ENCODE peak calls at places on chromosomes 2 and 18, in eight cellular contexts. S, R, F, D, X, B, J and P are unnamed samples.

GRCh38 chr2:236899945-236900640 is 185.6 kb upstream of the COPS8 start:
- ATAC-seq in S (no peak), R (no peak), F (no peak), D (no peak), X (no peak), B (no peak), J (no peak), P (no peak)

GRCh38 chr18:25275414-25276001 is 76.5 kb downstream of the ZNF521 start:
- ATAC-seq in S (no peak), R (no peak), F (no peak), D (no peak), X (no peak), B (no peak), J (peak), P (no peak)

GRCh38 chr2:96906719-96907404 is 37.0 kb upstream of the SEMA4C start:
- ATAC-seq in S (peak), R (no peak), F (no peak), D (no peak), X (no peak), B (no peak), J (peak), P (no peak)

GRCh38 chr2:213246665-213247281 is 37.5 kb upstream of the SPAG16 start:
- ATAC-seq in S (peak), R (peak), F (peak), D (no peak), X (no peak), B (peak), J (no peak), P (peak)

GRCh38 chr2:172977330-172978052 is 98.2 kb upstream of the MAP3K20 start:
- ATAC-seq in S (peak), R (peak), F (peak), D (no peak), X (no peak), B (peak), J (peak), P (no peak)

GRCh38 chr2:73970850-73971471 is 13.7 kb upstream of the TET3 start:
- ATAC-seq in S (peak), R (peak), F (peak), D (peak), X (peak), B (no peak), J (peak), P (peak)

GRCh38 chr18:21660078-21660477 is 44.5 kb downstream of the ABHD3 start:
- ATAC-seq in S (no peak), R (no peak), F (no peak), D (peak), X (no peak), B (no peak), J (no peak), P (peak)

GRCh38 chr2:96413067-96413722 is 77.6 kb downstream of the NCAPH start:
- ATAC-seq in S (peak), R (no peak), F (no peak), D (no peak), X (no peak), B (peak), J (peak), P (no peak)

GRCh38 chr18:58280159-58280540 is 236.1 kb downstream of the NEDD4L start:
- ATAC-seq in S (peak), R (no peak), F (no peak), D (no peak), X (no peak), B (no peak), J (no peak), P (no peak)

GRCh38 chr2:239919779-239920545 is 105.2 kb downstream of the NDUFA10 start:
- ATAC-seq in S (no peak), R (no peak), F (no peak), D (no peak), X (no peak), B (no peak), J (no peak), P (no peak)

GRCh38 chr2:191190439-191190838 is 39.6 kb upstream of the STAT4 start:
- ATAC-seq in S (peak), R (no peak), F (no peak), D (no peak), X (no peak), B (no peak), J (no peak), P (no peak)

GRCh38 chr2:169119816-169120215 is 50.5 kb downstream of the DHRS9 start:
- ATAC-seq in S (peak), R (no peak), F (no peak), D (no peak), X (no peak), B (no peak), J (no peak), P (no peak)

GRCh38 chr18:74066018-74066417 is 81.6 kb downstream of the FBXO15 start:
- ATAC-seq in S (no peak), R (peak), F (peak), D (peak), X (peak), B (no peak), J (no peak), P (no peak)

GRCh38 chr2:127083819-127084503 is 23.0 kb downstream of the BIN1 start:
- ATAC-seq in S (peak), R (no peak), F (no peak), D (no peak), X (no peak), B (no peak), J (peak), P (no peak)

GRCh38 chr2:32453242-32454062 is 96.6 kb downstream of the BIRC6 start:
- ATAC-seq in S (no peak), R (no peak), F (no peak), D (no peak), X (no peak), B (no peak), J (no peak), P (no peak)

GRCh38 chr2:74226648-74227213 is 28.3 kb downstream of the MTHFD2 start:
- ATAC-seq in S (no peak), R (no peak), F (no peak), D (no peak), X (no peak), B (no peak), J (no peak), P (no peak)

GRCh38 chr2:56681659-56682396 is 498.0 kb downstream of the CCDC85A start:
- ATAC-seq in S (no peak), R (no peak), F (no peak), D (no peak), X (no peak), B (no peak), J (no peak), P (no peak)

GRCh38 chr2:232528746-232529445 is 2.9 kb downstream of the CHRND start:
- ATAC-seq in S (no peak), R (peak), F (no peak), D (peak), X (no peak), B (no peak), J (no peak), P (peak)

GRCh38 chr2:204538179-204539009 is 6.9 kb upstream of the PARD3B start:
- ATAC-seq in S (no peak), R (no peak), F (no peak), D (no peak), X (no peak), B (no peak), J (peak), P (no peak)

GRCh38 chr2:231393149-231394131 is 2.1 kb upstream of the B3GNT7 start:
- ATAC-seq in S (peak), R (no peak), F (peak), D (peak), X (peak), B (no peak), J (no peak), P (peak)

GRCh38 chr2:170324640-170325046 is 146.7 kb downstream of the MYO3B start:
- ATAC-seq in S (peak), R (peak), F (peak), D (peak), X (no peak), B (peak), J (no peak), P (no peak)